ENCODE peak calls at places on chromosomes 7 and 10, in four cellular contexts. One of them, this sample, is unnamed.

GRCh38 chr7:105245398-105246099 is 143.2 kb downstream of the SRPK2 start:
- DNase-seq in NCI-H345: peak
- DNase-seq in HT-29: no peak
- DNase-seq in naive thymus-derived CD8-positive, alpha-beta T cell: no peak
- DNase-seq in this sample: no peak

GRCh38 chr7:136086712-136087111 is 109.6 kb upstream of the MTPN start:
- DNase-seq in naive thymus-derived CD8-positive, alpha-beta T cell: no peak
- DNase-seq in HT-29: peak
- DNase-seq in NCI-H345: no peak
- DNase-seq in this sample: peak

GRCh38 chr10:121598261-121599249 is at the start of gene FGFR2:
- DNase-seq in NCI-H345: peak
- DNase-seq in naive thymus-derived CD8-positive, alpha-beta T cell: no peak
- DNase-seq in HT-29: peak
- DNase-seq in this sample: no peak

GRCh38 chr7:142328551-142328950 is 70.7 kb upstream of the PRSS58 start:
- DNase-seq in HT-29: no peak
- DNase-seq in NCI-H345: no peak
- DNase-seq in naive thymus-derived CD8-positive, alpha-beta T cell: no peak
- DNase-seq in this sample: no peak

GRCh38 chr7:134799387-134799786 is 20.0 kb downstream of the CALD1 start:
- DNase-seq in naive thymus-derived CD8-positive, alpha-beta T cell: no peak
- DNase-seq in NCI-H345: no peak
- DNase-seq in HT-29: no peak
- DNase-seq in this sample: no peak

GRCh38 chr10:94036664-94037033 is 42.9 kb downstream of the PLCE1 start:
- DNase-seq in NCI-H345: no peak
- DNase-seq in naive thymus-derived CD8-positive, alpha-beta T cell: no peak
- DNase-seq in HT-29: no peak
- DNase-seq in this sample: no peak

GRCh38 chr10:112126172-112126571 is 57.4 kb downstream of the GPAM start:
- DNase-seq in NCI-H345: no peak
- DNase-seq in HT-29: no peak
- DNase-seq in naive thymus-derived CD8-positive, alpha-beta T cell: no peak
- DNase-seq in this sample: no peak

GRCh38 chr10:119575506-119575905 is 21.3 kb downstream of the TIAL1 start:
- DNase-seq in NCI-H345: no peak
- DNase-seq in naive thymus-derived CD8-positive, alpha-beta T cell: no peak
- DNase-seq in HT-29: no peak
- DNase-seq in this sample: no peak

GRCh38 chr7:95794917-95795515 is 22.7 kb downstream of the DYNC1I1 start:
- DNase-seq in naive thymus-derived CD8-positive, alpha-beta T cell: no peak
- DNase-seq in NCI-H345: no peak
- DNase-seq in HT-29: peak
- DNase-seq in this sample: no peak

GRCh38 chr10:117373848-117374505 is 1.3 kb downstream of the PDZD8 start:
- DNase-seq in NCI-H345: no peak
- DNase-seq in naive thymus-derived CD8-positive, alpha-beta T cell: no peak
- DNase-seq in HT-29: peak
- DNase-seq in this sample: no peak

This sample was measured in NCI-H2029 treated with DMSO at 0.1 percent for 48 hours.